ENCODE peak calls at places on chromosomes 3 and 15, in eight cellular contexts. V is sciatic nerve; Z is Daoy; K is NCI-H345; O is mucosa of gallbladder; J is activated CD4-positive, alpha-beta T cell treated with anti-CD3 and anti-CD28 coated beads, Interleukin-2, amount 50 U/mL, for 4 hours; Q is COR-L47; M is fibroblast of pulmonary artery. D is an unnamed sample.

GRCh38 chr15:69760263-69760855 is 307.7 kb downstream of the RPLP1 start:
- DNase-seq in V (no peak), Z (peak; percentile 33), K (no peak), O (no peak), J (no peak), Q (no peak), M (peak; percentile 92), D (no peak)

GRCh38 chr3:98817546-98817945 is 54.4 kb downstream of the ST3GAL6 start:
- DNase-seq in V (no peak), Z (no peak), K (peak; percentile 22), O (no peak), J (no peak), Q (peak; percentile 16), M (peak; percentile 80), D (peak; percentile 51)

GRCh38 chr3:132199451-132199850 is 117.8 kb upstream of the ACP3 start:
- DNase-seq in V (no peak), Z (no peak), K (no peak), O (no peak), J (no peak), Q (no peak), M (no peak), D (no peak)

GRCh38 chr3:147945968-147946519 is 536.9 kb downstream of the ZIC1 start:
- DNase-seq in V (peak; percentile 69), Z (peak; percentile 76), K (no peak), O (peak; percentile 16), J (no peak), Q (peak; percentile 13), M (peak; percentile 91), D (no peak)

GRCh38 chr3:150346956-150347863 is 60.9 kb upstream of the TSC22D2 start:
- DNase-seq in V (no peak), Z (peak; percentile 23), K (no peak), O (no peak), J (no peak), Q (no peak), M (no peak), D (no peak)

GRCh38 chr3:88610820-88611219 is 461.1 kb downstream of the C3orf38 start:
- DNase-seq in V (no peak), Z (no peak), K (no peak), O (no peak), J (no peak), Q (no peak), M (no peak), D (no peak)

GRCh38 chr15:57542505-57542817 is 49.2 kb upstream of the MYZAP start:
- DNase-seq in V (peak; percentile 18), Z (no peak), K (no peak), O (no peak), J (no peak), Q (no peak), M (no peak), D (no peak)

GRCh38 chr3:61616586-61616985 is 55.2 kb downstream of the PTPRG start:
- DNase-seq in V (no peak), Z (no peak), K (no peak), O (no peak), J (no peak), Q (no peak), M (no peak), D (no peak)

GRCh38 chr3:55647086-55647485 is 160.0 kb upstream of the WNT5A start:
- DNase-seq in V (no peak), Z (no peak), K (no peak), O (no peak), J (no peak), Q (no peak), M (no peak), D (no peak)

GRCh38 chr15:100049936-100050876 is 291.6 kb downstream of the ADAMTS17 start:
- DNase-seq in V (no peak), Z (no peak), K (no peak), O (no peak), J (no peak), Q (no peak), M (no peak), D (no peak)

GRCh38 chr3:52118156-52118875 is 35.9 kb downstream of the POC1A start:
- DNase-seq in V (no peak), Z (no peak), K (no peak), O (no peak), J (no peak), Q (no peak), M (no peak), D (no peak)

GRCh38 chr3:124266517-124266916 is 274.6 kb upstream of the ROPN1 start:
- DNase-seq in V (no peak), Z (peak; percentile 25), K (peak; percentile 96), O (no peak), J (no peak), Q (peak; percentile 100), M (peak; percentile 47), D (no peak)

GRCh38 chr3:193190387-193190786 is 50.6 kb upstream of the PLAAT1 start:
- DNase-seq in V (no peak), Z (peak; percentile 11), K (peak; percentile 59), O (no peak), J (no peak), Q (peak; percentile 62), M (peak; percentile 3), D (peak; percentile 24)

GRCh38 chr3:149319750-149320149 is 13.7 kb downstream of the TM4SF18 start:
- DNase-seq in V (no peak), Z (no peak), K (no peak), O (no peak), J (no peak), Q (no peak), M (no peak), D (no peak)

GRCh38 chr3:62142696-62143095 is 230.7 kb downstream of the FEZF2 start:
- DNase-seq in V (no peak), Z (no peak), K (peak; percentile 14), O (no peak), J (no peak), Q (no peak), M (no peak), D (no peak)

GRCh38 chr3:4864503-4864902 is 114.7 kb upstream of the BHLHE40 start:
- DNase-seq in V (no peak), Z (no peak), K (no peak), O (no peak), J (no peak), Q (no peak), M (peak; percentile 60), D (no peak)